ENCODE peak calls at places on chromosomes 3 and 15, in six cellular contexts. C is body of pancreas, F is psoas muscle, L is heart right ventricle, O is NCI-H748 treated with DMSO at 0.1 percent for 48 hours, M is uterus. W is an unnamed sample.

GRCh38 chr3:157107644-157108133 is 52.3 kb downstream of the CCNL1 start:
- DNase-seq in C (no peak), F (no peak), L (no peak), O (no peak), M (peak), W (no peak)

GRCh38 chr15:56991017-56991416 is 72.6 kb downstream of the TCF12 start:
- DNase-seq in C (no peak), F (no peak), L (no peak), O (no peak), M (no peak), W (no peak)

GRCh38 chr3:25817638-25818037 is 27.7 kb downstream of the OXSM start:
- DNase-seq in C (no peak), F (no peak), L (no peak), O (no peak), M (no peak), W (no peak)

GRCh38 chr15:84603630-84604379 is 3.0 kb downstream of the ZSCAN2 start:
- DNase-seq in C (no peak), F (no peak), L (no peak), O (no peak), M (no peak), W (no peak)

GRCh38 chr3:123292321-123293310 is 90.9 kb downstream of the SEC22A start:
- DNase-seq in C (no peak), F (peak), L (no peak), O (no peak), M (no peak), W (no peak)

GRCh38 chr3:1183320-1184048 is 90.7 kb downstream of the CNTN6 start:
- DNase-seq in C (no peak), F (no peak), L (no peak), O (no peak), M (no peak), W (no peak)

GRCh38 chr15:84079885-84080777 is 155.4 kb upstream of the GOLGA6L4 start:
- DNase-seq in C (peak), F (peak), L (peak), O (peak), M (peak), W (peak)

GRCh38 chr3:112736802-112737566 is 96.0 kb upstream of the CCDC80 start:
- DNase-seq in C (no peak), F (no peak), L (no peak), O (no peak), M (no peak), W (no peak)

GRCh38 chr3:37148208-37148607 is 26.2 kb downstream of the LRRFIP2 start:
- DNase-seq in C (no peak), F (no peak), L (no peak), O (no peak), M (no peak), W (no peak)

GRCh38 chr3:175208316-175208715 is 349.2 kb downstream of the NAALADL2 start:
- DNase-seq in C (no peak), F (no peak), L (no peak), O (no peak), M (no peak), W (peak)

GRCh38 chr3:58679974-58680656 is 13.5 kb upstream of the FAM3D start:
- DNase-seq in C (no peak), F (no peak), L (no peak), O (no peak), M (no peak), W (no peak)

GRCh38 chr15:91385301-91385700 is 285.2 kb downstream of the SV2B start:
- DNase-seq in C (no peak), F (no peak), L (no peak), O (no peak), M (no peak), W (no peak)